ENCODE peak calls at places on chromosomes 3 and 15, in five cellular contexts. One of them, this sample, is unnamed.
A peak's percentile ranks its signal among the peaks of the same experiment; 100 is the strongest.

GRCh38 chr3:23735575-23736326 is 70.0 kb upstream of the UBE2E1 start:
- DNase-seq in A549: no peak
- DNase-seq in lower leg skin: no peak
- DNase-seq in IMR-90: no peak
- DNase-seq in esophagus squamous epithelium: no peak
- DNase-seq in this sample: no peak

GRCh38 chr15:83515171-83515570 is 68.0 kb downstream of the SH3GL3 start:
- DNase-seq in A549: no peak
- DNase-seq in lower leg skin: no peak
- DNase-seq in IMR-90: no peak
- DNase-seq in esophagus squamous epithelium: no peak
- DNase-seq in this sample: no peak

GRCh38 chr3:109023656-109024254 is 70.1 kb upstream of the GUCA1C start:
- DNase-seq in A549: peak; percentile 50
- DNase-seq in lower leg skin: no peak
- DNase-seq in IMR-90: peak; percentile 47
- DNase-seq in esophagus squamous epithelium: no peak
- DNase-seq in this sample: peak; percentile 2

GRCh38 chr3:131026321-131027151 is at the start of the genes ASTE1 and NEK11:
- DNase-seq in A549: peak; percentile 85
- DNase-seq in lower leg skin: peak; percentile 98
- DNase-seq in IMR-90: peak; percentile 73
- DNase-seq in esophagus squamous epithelium: peak; percentile 56
- DNase-seq in this sample: peak; percentile 76

GRCh38 chr3:4985330-4986174 is 6.3 kb downstream of the BHLHE40 start:
- DNase-seq in A549: peak; percentile 92
- DNase-seq in lower leg skin: no peak
- DNase-seq in IMR-90: peak; percentile 76
- DNase-seq in esophagus squamous epithelium: no peak
- DNase-seq in this sample: no peak

GRCh38 chr15:76201536-76202255 is 109.6 kb downstream of the ETFA start:
- DNase-seq in A549: no peak
- DNase-seq in lower leg skin: peak; percentile 80
- DNase-seq in IMR-90: no peak
- DNase-seq in esophagus squamous epithelium: no peak
- DNase-seq in this sample: no peak

GRCh38 chr3:46667061-46667621 is 26.3 kb downstream of the ALS2CL start:
- DNase-seq in A549: no peak
- DNase-seq in lower leg skin: peak; percentile 75
- DNase-seq in IMR-90: no peak
- DNase-seq in esophagus squamous epithelium: no peak
- DNase-seq in this sample: no peak

GRCh38 chr3:72441284-72441994 is 406.8 kb downstream of the SHQ1 start:
- DNase-seq in A549: no peak
- DNase-seq in lower leg skin: no peak
- DNase-seq in IMR-90: peak; percentile 6
- DNase-seq in esophagus squamous epithelium: no peak
- DNase-seq in this sample: no peak

GRCh38 chr3:171461087-171461917 is 1.1 kb upstream of the TNIK start:
- DNase-seq in A549: peak; percentile 44
- DNase-seq in lower leg skin: no peak
- DNase-seq in IMR-90: peak; percentile 44
- DNase-seq in esophagus squamous epithelium: no peak
- DNase-seq in this sample: no peak

GRCh38 chr3:189508784-189509489 is 122.3 kb upstream of the TP63 start:
- DNase-seq in A549: no peak
- DNase-seq in lower leg skin: no peak
- DNase-seq in IMR-90: no peak
- DNase-seq in esophagus squamous epithelium: no peak
- DNase-seq in this sample: no peak

GRCh38 chr3:57557088-57557537 is 1.0 kb downstream of the PDE12 start:
- DNase-seq in A549: peak; percentile 26
- DNase-seq in lower leg skin: peak; percentile 80
- DNase-seq in IMR-90: peak; percentile 56
- DNase-seq in esophagus squamous epithelium: no peak
- DNase-seq in this sample: peak; percentile 23

GRCh38 chr3:94176886-94177285 is 114.0 kb downstream of the NSUN3 start:
- DNase-seq in A549: no peak
- DNase-seq in lower leg skin: no peak
- DNase-seq in IMR-90: no peak
- DNase-seq in esophagus squamous epithelium: no peak
- DNase-seq in this sample: no peak

GRCh38 chr15:85661859-85662258 is 132.9 kb downstream of the KLHL25 start:
- DNase-seq in A549: no peak
- DNase-seq in lower leg skin: no peak
- DNase-seq in IMR-90: no peak
- DNase-seq in esophagus squamous epithelium: no peak
- DNase-seq in this sample: no peak

GRCh38 chr15:65062061-65062460 is 5.7 kb downstream of the RASL12 start:
- DNase-seq in A549: no peak
- DNase-seq in lower leg skin: no peak
- DNase-seq in IMR-90: no peak
- DNase-seq in esophagus squamous epithelium: no peak
- DNase-seq in this sample: no peak

GRCh38 chr3:64971584-64971983 is 283.8 kb upstream of the ADAMTS9 start:
- DNase-seq in A549: no peak
- DNase-seq in lower leg skin: no peak
- DNase-seq in IMR-90: no peak
- DNase-seq in esophagus squamous epithelium: no peak
- DNase-seq in this sample: no peak

GRCh38 chr3:52183786-52184445 is 14.0 kb upstream of the ALAS1 start:
- DNase-seq in A549: no peak
- DNase-seq in lower leg skin: no peak
- DNase-seq in IMR-90: no peak
- DNase-seq in esophagus squamous epithelium: no peak
- DNase-seq in this sample: no peak

GRCh38 chr15:64842986-64843561 is 1.4 kb downstream of the PLEKHO2 start:
- DNase-seq in A549: no peak
- DNase-seq in lower leg skin: peak; percentile 95
- DNase-seq in IMR-90: peak; percentile 59
- DNase-seq in esophagus squamous epithelium: no peak
- DNase-seq in this sample: no peak

GRCh38 chr3:134527037-134527436 is 41.2 kb downstream of the CEP63 start:
- DNase-seq in A549: peak; percentile 5
- DNase-seq in lower leg skin: no peak
- DNase-seq in IMR-90: peak; percentile 18
- DNase-seq in esophagus squamous epithelium: no peak
- DNase-seq in this sample: no peak

GRCh38 chr3:49700453-49701128 is 11.2 kb downstream of the RNF123 start:
- DNase-seq in A549: no peak
- DNase-seq in lower leg skin: no peak
- DNase-seq in IMR-90: no peak
- DNase-seq in esophagus squamous epithelium: no peak
- DNase-seq in this sample: no peak

GRCh38 chr3:101617478-101617877 is 43.5 kb downstream of the PCNP start:
- DNase-seq in A549: no peak
- DNase-seq in lower leg skin: no peak
- DNase-seq in IMR-90: no peak
- DNase-seq in esophagus squamous epithelium: no peak
- DNase-seq in this sample: no peak

GRCh38 chr3:66483006-66483928 is 17.6 kb downstream of the LRIG1 start:
- DNase-seq in A549: no peak
- DNase-seq in lower leg skin: peak; percentile 91
- DNase-seq in IMR-90: peak; percentile 73
- DNase-seq in esophagus squamous epithelium: no peak
- DNase-seq in this sample: no peak

GRCh38 chr3:31102196-31102879 is 207.9 kb upstream of the GADL1 start:
- DNase-seq in A549: no peak
- DNase-seq in lower leg skin: no peak
- DNase-seq in IMR-90: no peak
- DNase-seq in esophagus squamous epithelium: no peak
- DNase-seq in this sample: no peak

GRCh38 chr3:12194209-12194608 is 35.5 kb upstream of the TIMP4 start:
- DNase-seq in A549: peak; percentile 75
- DNase-seq in lower leg skin: no peak
- DNase-seq in IMR-90: peak; percentile 92
- DNase-seq in esophagus squamous epithelium: no peak
- DNase-seq in this sample: no peak

GRCh38 chr3:190671658-190672057 is 157.8 kb downstream of the IL1RAP start:
- DNase-seq in A549: no peak
- DNase-seq in lower leg skin: no peak
- DNase-seq in IMR-90: peak; percentile 51
- DNase-seq in esophagus squamous epithelium: no peak
- DNase-seq in this sample: no peak

GRCh38 chr3:114624047-114624445 is 330.2 kb downstream of the TIGIT start:
- DNase-seq in A549: peak; percentile 41
- DNase-seq in lower leg skin: no peak
- DNase-seq in IMR-90: peak; percentile 71
- DNase-seq in esophagus squamous epithelium: no peak
- DNase-seq in this sample: no peak

GRCh38 chr3:9808345-9809037 is 1.6 kb upstream of the TTLL3 start:
- DNase-seq in A549: peak; percentile 70
- DNase-seq in lower leg skin: no peak
- DNase-seq in IMR-90: peak; percentile 43
- DNase-seq in esophagus squamous epithelium: no peak
- DNase-seq in this sample: peak; percentile 56

GRCh38 chr3:33063651-33064051 is 33.3 kb downstream of the GLB1 start:
- DNase-seq in A549: no peak
- DNase-seq in lower leg skin: no peak
- DNase-seq in IMR-90: peak; percentile 23
- DNase-seq in esophagus squamous epithelium: no peak
- DNase-seq in this sample: no peak

GRCh38 chr15:73371812-73372211 is 3.1 kb upstream of the HCN4 start:
- DNase-seq in A549: no peak
- DNase-seq in lower leg skin: no peak
- DNase-seq in IMR-90: no peak
- DNase-seq in esophagus squamous epithelium: no peak
- DNase-seq in this sample: no peak

GRCh38 chr3:49908378-49909199 is 4.9 kb upstream of the MST1R start:
- DNase-seq in A549: no peak
- DNase-seq in lower leg skin: no peak
- DNase-seq in IMR-90: no peak
- DNase-seq in esophagus squamous epithelium: no peak
- DNase-seq in this sample: no peak

GRCh38 chr3:119858957-119859356 is 77.1 kb downstream of the NR1I2 start:
- DNase-seq in A549: no peak
- DNase-seq in lower leg skin: no peak
- DNase-seq in IMR-90: no peak
- DNase-seq in esophagus squamous epithelium: no peak
- DNase-seq in this sample: no peak

GRCh38 chr3:66435988-66436387 is 64.8 kb downstream of the LRIG1 start:
- DNase-seq in A549: no peak
- DNase-seq in lower leg skin: no peak
- DNase-seq in IMR-90: no peak
- DNase-seq in esophagus squamous epithelium: no peak
- DNase-seq in this sample: no peak

GRCh38 chr15:90872481-90873184 is 4.2 kb downstream of the FURIN start:
- DNase-seq in A549: peak; percentile 61
- DNase-seq in lower leg skin: peak; percentile 85
- DNase-seq in IMR-90: peak; percentile 80
- DNase-seq in esophagus squamous epithelium: no peak
- DNase-seq in this sample: no peak
- TF ChIP-seq POLR2A in A549: no peak
- TF ChIP-seq POLR2A in lower leg skin: no peak
- TF ChIP-seq POLR2A in IMR-90: peak; percentile 95
- TF ChIP-seq POLR2A in esophagus squamous epithelium: peak; percentile 36
- TF ChIP-seq POLR2A in this sample: peak; percentile 78

DNA sequence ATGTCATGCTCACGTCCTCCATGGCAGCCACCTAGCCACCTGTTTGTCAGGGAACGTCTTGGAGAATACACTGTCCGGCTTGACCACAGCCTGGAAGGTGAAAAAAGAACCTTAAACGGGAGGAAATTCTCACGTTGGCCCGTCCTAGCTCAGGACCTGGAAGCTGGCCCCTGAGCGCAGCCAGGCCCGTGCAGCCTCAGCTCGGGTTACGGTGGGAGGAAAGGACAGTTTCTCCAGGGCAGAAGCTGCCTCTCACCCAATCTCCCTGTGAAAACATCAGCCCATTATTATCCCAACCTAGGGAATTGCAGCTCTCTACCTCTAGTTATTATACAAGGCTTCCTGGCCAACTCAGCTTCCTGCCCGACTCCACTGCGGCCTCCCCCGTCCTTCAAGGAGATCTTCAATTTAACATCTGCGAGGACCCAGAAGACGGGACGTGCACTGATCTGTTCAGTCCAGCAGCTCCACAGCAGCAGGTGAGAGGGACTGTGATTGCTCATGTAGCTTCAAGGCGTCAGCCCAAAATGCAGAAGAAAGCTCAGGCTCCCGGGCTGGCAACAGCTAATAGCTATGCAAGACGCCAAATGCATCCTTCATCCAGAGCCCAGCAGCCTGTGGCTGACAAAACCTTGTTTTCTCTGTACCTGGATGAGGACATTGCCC is 84.7 kb downstream of the ADAMTS17 start:
- DNase-seq in A549: no peak
- DNase-seq in lower leg skin: peak; percentile 64
- DNase-seq in IMR-90: no peak
- DNase-seq in esophagus squamous epithelium: no peak
- DNase-seq in this sample: no peak
- TF ChIP-seq POLR2A in A549: no peak
- TF ChIP-seq POLR2A in lower leg skin: no peak
- TF ChIP-seq POLR2A in IMR-90: no peak
- TF ChIP-seq POLR2A in esophagus squamous epithelium: no peak
- TF ChIP-seq POLR2A in this sample: no peak

GRCh38 chr3:196047391-196048030 is 34.4 kb downstream of the TFRC start:
- DNase-seq in A549: no peak
- DNase-seq in lower leg skin: no peak
- DNase-seq in IMR-90: no peak
- DNase-seq in esophagus squamous epithelium: no peak
- DNase-seq in this sample: no peak
- TF ChIP-seq POLR2A in A549: no peak
- TF ChIP-seq POLR2A in lower leg skin: no peak
- TF ChIP-seq POLR2A in IMR-90: no peak
- TF ChIP-seq POLR2A in esophagus squamous epithelium: no peak
- TF ChIP-seq POLR2A in this sample: peak; percentile 49

DNA sequence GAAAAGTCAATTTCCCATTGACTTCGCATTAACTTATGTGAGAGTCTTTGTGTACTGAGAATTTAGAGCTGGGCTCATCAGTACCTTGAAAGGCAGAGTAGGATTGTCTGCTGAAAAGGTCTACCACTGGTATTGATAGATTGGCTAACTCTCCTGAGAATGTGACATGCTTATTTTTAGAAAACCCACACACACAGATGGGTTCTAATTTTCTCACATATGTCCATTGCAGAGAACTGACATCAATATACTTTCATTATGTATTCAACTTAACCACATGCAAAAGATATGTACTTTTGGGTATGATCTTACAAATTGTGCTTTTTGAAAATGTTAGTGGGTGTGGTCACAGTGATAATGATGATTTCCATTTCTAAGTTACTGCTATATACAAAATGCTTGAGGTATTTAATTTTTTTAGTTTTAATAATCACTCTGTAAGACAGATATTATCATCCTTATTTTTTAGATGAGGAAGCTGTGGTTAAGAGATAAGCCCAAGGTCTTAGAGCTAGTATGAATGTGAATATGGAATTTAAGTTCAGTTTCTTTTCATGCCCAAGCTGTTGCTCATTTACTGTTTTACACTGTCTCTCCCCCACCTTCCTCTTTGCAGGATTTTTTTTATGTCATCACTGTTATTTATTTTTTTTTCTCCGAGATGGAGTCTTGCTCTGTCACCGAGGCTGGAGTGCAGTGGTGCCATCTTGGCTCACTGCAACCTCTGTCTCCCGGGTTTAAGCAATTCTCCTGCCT is 22.3 kb downstream of the MAP2K5 start:
- DNase-seq in A549: no peak
- DNase-seq in lower leg skin: no peak
- DNase-seq in IMR-90: peak; percentile 22
- DNase-seq in esophagus squamous epithelium: no peak
- DNase-seq in this sample: peak; percentile 25
- TF ChIP-seq POLR2A in A549: no peak
- TF ChIP-seq POLR2A in lower leg skin: no peak
- TF ChIP-seq POLR2A in IMR-90: no peak
- TF ChIP-seq POLR2A in esophagus squamous epithelium: no peak
- TF ChIP-seq POLR2A in this sample: no peak